ENCODE peak calls at places on chromosomes 3 and 15, in six cellular contexts. One of them, this sample, is unnamed.
A peak's percentile ranks its signal among the peaks of the same experiment; 100 is the strongest.

GRCh38 chr3:125150525-125151436 is 61.8 kb downstream of the SLC12A8 start:
- DNase-seq in tibial nerve: no peak
- DNase-seq in HFFc6: peak; percentile 7
- DNase-seq in GM06990: no peak
- DNase-seq in IMR-90: peak; percentile 27
- DNase-seq in HFF-Myc: peak; percentile 31
- DNase-seq in this sample: peak; percentile 48

GRCh38 chr3:184259878-184260570 is 1.3 kb downstream of the CAMK2N2 start:
- DNase-seq in tibial nerve: no peak
- DNase-seq in HFFc6: no peak
- DNase-seq in GM06990: no peak
- DNase-seq in IMR-90: peak; percentile 17
- DNase-seq in HFF-Myc: no peak
- DNase-seq in this sample: peak; percentile 86

GRCh38 chr15:85099195-85099803 is 117.6 kb downstream of the PDE8A start:
- DNase-seq in tibial nerve: no peak
- DNase-seq in HFFc6: no peak
- DNase-seq in GM06990: no peak
- DNase-seq in IMR-90: no peak
- DNase-seq in HFF-Myc: no peak
- DNase-seq in this sample: no peak

GRCh38 chr15:76163429-76164020 is 103.7 kb downstream of the TMEM266 start:
- DNase-seq in tibial nerve: peak; percentile 49
- DNase-seq in HFFc6: peak; percentile 62
- DNase-seq in GM06990: no peak
- DNase-seq in IMR-90: peak; percentile 79
- DNase-seq in HFF-Myc: no peak
- DNase-seq in this sample: no peak

GRCh38 chr15:66294932-66295235 is 1.5 kb downstream of the DIS3L start:
- DNase-seq in tibial nerve: no peak
- DNase-seq in HFFc6: peak; percentile 39
- DNase-seq in GM06990: no peak
- DNase-seq in IMR-90: peak; percentile 55
- DNase-seq in HFF-Myc: no peak
- DNase-seq in this sample: no peak

GRCh38 chr15:60421544-60421943 is 23.8 kb upstream of the ANXA2 start:
- DNase-seq in tibial nerve: no peak
- DNase-seq in HFFc6: peak; percentile 78
- DNase-seq in GM06990: no peak
- DNase-seq in IMR-90: peak; percentile 89
- DNase-seq in HFF-Myc: no peak
- DNase-seq in this sample: no peak

GRCh38 chr3:32492684-32493436 is 9.8 kb downstream of the CMTM6 start:
- DNase-seq in tibial nerve: no peak
- DNase-seq in HFFc6: peak; percentile 45
- DNase-seq in GM06990: no peak
- DNase-seq in IMR-90: peak; percentile 46
- DNase-seq in HFF-Myc: no peak
- DNase-seq in this sample: no peak

GRCh38 chr3:100045696-100046095 is 68.6 kb downstream of the FILIP1L start:
- DNase-seq in tibial nerve: peak; percentile 47
- DNase-seq in HFFc6: peak; percentile 76
- DNase-seq in GM06990: no peak
- DNase-seq in IMR-90: peak; percentile 99
- DNase-seq in HFF-Myc: peak; percentile 98
- DNase-seq in this sample: no peak

GRCh38 chr3:42066516-42067181 is 24.5 kb upstream of the TRAK1 start:
- DNase-seq in tibial nerve: no peak
- DNase-seq in HFFc6: peak; percentile 75
- DNase-seq in GM06990: no peak
- DNase-seq in IMR-90: peak; percentile 74
- DNase-seq in HFF-Myc: no peak
- DNase-seq in this sample: no peak

GRCh38 chr15:40743921-40744809 is 10.9 kb downstream of the RMDN3 start:
- DNase-seq in tibial nerve: no peak
- DNase-seq in HFFc6: peak; percentile 66
- DNase-seq in GM06990: no peak
- DNase-seq in IMR-90: peak; percentile 82
- DNase-seq in HFF-Myc: peak; percentile 44
- DNase-seq in this sample: no peak
- TF ChIP-seq CTCF in tibial nerve: no peak
- TF ChIP-seq CTCF in HFFc6: peak; percentile 59
- TF ChIP-seq CTCF in GM06990: no peak
- TF ChIP-seq CTCF in IMR-90: no peak
- TF ChIP-seq CTCF in HFF-Myc: no peak
- TF ChIP-seq CTCF in this sample: no peak

GRCh38 chr3:173583496-173583895 is 186.0 kb downstream of the NLGN1 start:
- DNase-seq in tibial nerve: no peak
- DNase-seq in HFFc6: no peak
- DNase-seq in GM06990: no peak
- DNase-seq in IMR-90: no peak
- DNase-seq in HFF-Myc: no peak
- DNase-seq in this sample: no peak

GRCh38 chr3:173584834-173585831 is 187.6 kb downstream of the NLGN1 start:
- DNase-seq in tibial nerve: peak; percentile 16
- DNase-seq in HFFc6: peak; percentile 69
- DNase-seq in GM06990: no peak
- DNase-seq in IMR-90: peak; percentile 57
- DNase-seq in HFF-Myc: peak; percentile 16
- DNase-seq in this sample: peak; percentile 2

GRCh38 chr3:173587055-173587454 is 189.5 kb downstream of the NLGN1 start:
- DNase-seq in tibial nerve: no peak
- DNase-seq in HFFc6: no peak
- DNase-seq in GM06990: no peak
- DNase-seq in IMR-90: no peak
- DNase-seq in HFF-Myc: no peak
- DNase-seq in this sample: no peak

GRCh38 chr3:173586176-173586575 is 188.6 kb downstream of the NLGN1 start:
- DNase-seq in tibial nerve: no peak
- DNase-seq in HFFc6: peak; percentile 16
- DNase-seq in GM06990: no peak
- DNase-seq in IMR-90: peak; percentile 21
- DNase-seq in HFF-Myc: no peak
- DNase-seq in this sample: no peak

GRCh38 chr3:173584093-173584833 is 186.7 kb downstream of the NLGN1 start:
- DNase-seq in tibial nerve: no peak
- DNase-seq in HFFc6: peak; percentile 56
- DNase-seq in GM06990: no peak
- DNase-seq in IMR-90: peak; percentile 44
- DNase-seq in HFF-Myc: peak; percentile 51
- DNase-seq in this sample: peak; percentile 6
- TF ChIP-seq CTCF in tibial nerve: peak; percentile 38
- TF ChIP-seq CTCF in HFFc6: peak; percentile 86
- TF ChIP-seq CTCF in GM06990: peak; percentile 61
- TF ChIP-seq CTCF in IMR-90: peak; percentile 73
- TF ChIP-seq CTCF in HFF-Myc: peak; percentile 69
- TF ChIP-seq CTCF in this sample: no peak

GRCh38 chr3:97975466-97975865 is 3.2 kb upstream of the RIOX2 start:
- DNase-seq in tibial nerve: no peak
- DNase-seq in HFFc6: no peak
- DNase-seq in GM06990: no peak
- DNase-seq in IMR-90: no peak
- DNase-seq in HFF-Myc: no peak
- DNase-seq in this sample: no peak
- TF ChIP-seq CTCF in tibial nerve: no peak
- TF ChIP-seq CTCF in HFFc6: peak; percentile 63
- TF ChIP-seq CTCF in GM06990: no peak
- TF ChIP-seq CTCF in IMR-90: peak; percentile 22
- TF ChIP-seq CTCF in HFF-Myc: no peak
- TF ChIP-seq CTCF in this sample: no peak

GRCh38 chr3:147514366-147514765 is 105.2 kb downstream of the ZIC1 start:
- DNase-seq in tibial nerve: no peak
- DNase-seq in HFFc6: no peak
- DNase-seq in GM06990: no peak
- DNase-seq in IMR-90: no peak
- DNase-seq in HFF-Myc: no peak
- DNase-seq in this sample: no peak
- TF ChIP-seq CTCF in tibial nerve: no peak
- TF ChIP-seq CTCF in HFFc6: no peak
- TF ChIP-seq CTCF in GM06990: no peak
- TF ChIP-seq CTCF in IMR-90: no peak
- TF ChIP-seq CTCF in HFF-Myc: no peak
- TF ChIP-seq CTCF in this sample: no peak

GRCh38 chr15:73305331-73306211 is 63.2 kb downstream of the HCN4 start:
- DNase-seq in tibial nerve: no peak
- DNase-seq in HFFc6: peak; percentile 71
- DNase-seq in GM06990: no peak
- DNase-seq in IMR-90: peak; percentile 65
- DNase-seq in HFF-Myc: peak; percentile 27
- DNase-seq in this sample: peak; percentile 60
- TF ChIP-seq CTCF in tibial nerve: no peak
- TF ChIP-seq CTCF in HFFc6: peak; percentile 75
- TF ChIP-seq CTCF in GM06990: peak; percentile 70
- TF ChIP-seq CTCF in IMR-90: peak; percentile 66
- TF ChIP-seq CTCF in HFF-Myc: peak; percentile 62
- TF ChIP-seq CTCF in this sample: peak; percentile 61

GRCh38 chr3:17782751-17783150 is 40.3 kb upstream of the TBC1D5 start:
- DNase-seq in tibial nerve: no peak
- DNase-seq in HFFc6: no peak
- DNase-seq in GM06990: peak; percentile 12
- DNase-seq in IMR-90: no peak
- DNase-seq in HFF-Myc: no peak
- DNase-seq in this sample: no peak
- TF ChIP-seq CTCF in tibial nerve: no peak
- TF ChIP-seq CTCF in HFFc6: no peak
- TF ChIP-seq CTCF in GM06990: no peak
- TF ChIP-seq CTCF in IMR-90: no peak
- TF ChIP-seq CTCF in HFF-Myc: no peak
- TF ChIP-seq CTCF in this sample: no peak

GRCh38 chr15:39154136-39154770 is 426.6 kb upstream of the THBS1 start:
- DNase-seq in tibial nerve: no peak
- DNase-seq in HFFc6: no peak
- DNase-seq in GM06990: no peak
- DNase-seq in IMR-90: no peak
- DNase-seq in HFF-Myc: no peak
- DNase-seq in this sample: no peak
- TF ChIP-seq CTCF in tibial nerve: no peak
- TF ChIP-seq CTCF in HFFc6: peak; percentile 57
- TF ChIP-seq CTCF in GM06990: peak; percentile 2
- TF ChIP-seq CTCF in IMR-90: peak; percentile 10
- TF ChIP-seq CTCF in HFF-Myc: no peak
- TF ChIP-seq CTCF in this sample: no peak

GRCh38 chr15:74123131-74123429 is 7.3 kb upstream of the ISLR2 start:
- DNase-seq in tibial nerve: no peak
- DNase-seq in HFFc6: no peak
- DNase-seq in GM06990: no peak
- DNase-seq in IMR-90: no peak
- DNase-seq in HFF-Myc: no peak
- DNase-seq in this sample: no peak
- TF ChIP-seq CTCF in tibial nerve: no peak
- TF ChIP-seq CTCF in HFFc6: no peak
- TF ChIP-seq CTCF in GM06990: no peak
- TF ChIP-seq CTCF in IMR-90: no peak
- TF ChIP-seq CTCF in HFF-Myc: no peak
- TF ChIP-seq CTCF in this sample: no peak